ENCODE peak calls at places on chromosome 10, in eight cellular contexts. R is mesothelial cell of epicardium, Q is head of caudate nucleus, N is MCF 10A, C is upper lobe of right lung, X is mucosa of gallbladder, Y is pons, P is AG10803. W is an unnamed sample.

GRCh38 chr10:48231699-48232315 is 42.7 kb downstream of the FRMPD2 start:
- DNase-seq in R (no peak), Q (no peak), N (no peak), C (no peak), X (no peak), Y (no peak), P (no peak), W (peak; percentile 26)

GRCh38 chr10:59234814-59235429 is 58.5 kb downstream of the PHYHIPL start:
- DNase-seq in R (no peak), Q (peak; percentile 57), N (peak; percentile 39), C (no peak), X (no peak), Y (peak; percentile 69), P (peak; percentile 55), W (peak; percentile 78)

GRCh38 chr10:103915794-103916193 is 2.2 kb downstream of the STN1 start:
- DNase-seq in R (no peak), Q (no peak), N (peak; percentile 22), C (peak; percentile 61), X (no peak), Y (no peak), P (no peak), W (peak; percentile 22)

GRCh38 chr10:102917314-102917961 is 656 bp upstream of the CNNM2 start:
- DNase-seq in R (peak; percentile 90), Q (peak; percentile 88), N (peak; percentile 71), C (peak; percentile 92), X (peak; percentile 85), Y (peak; percentile 76), P (peak; percentile 64), W (peak; percentile 66)

GRCh38 chr10:1293636-1294440 is 237.7 kb downstream of the WDR37 start:
- DNase-seq in R (no peak), Q (peak; percentile 72), N (no peak), C (no peak), X (no peak), Y (peak; percentile 77), P (no peak), W (no peak)

GRCh38 chr10:110533149-110533548 is 34.3 kb upstream of the SMC3 start:
- DNase-seq in R (no peak), Q (no peak), N (no peak), C (no peak), X (no peak), Y (no peak), P (no peak), W (peak; percentile 16)

GRCh38 chr10:24393206-24393605 is 184.3 kb downstream of the KIAA1217 start:
- DNase-seq in R (no peak), Q (no peak), N (no peak), C (no peak), X (no peak), Y (no peak), P (no peak), W (no peak)

GRCh38 chr10:94362360-94363250 is at the start of gene NOC3L:
- DNase-seq in R (peak; percentile 97), Q (peak; percentile 97), N (peak; percentile 95), C (peak; percentile 98), X (peak; percentile 95), Y (peak; percentile 95), P (peak; percentile 94), W (peak; percentile 92)

GRCh38 chr10:80407836-80408197 is 534 bp upstream of the PRXL2A start:
- DNase-seq in R (no peak), Q (no peak), N (no peak), C (peak; percentile 79), X (peak; percentile 24), Y (peak; percentile 36), P (no peak), W (no peak)

GRCh38 chr10:5089869-5090268 is 4.3 kb upstream of the AKR1C3 start:
- DNase-seq in R (no peak), Q (no peak), N (peak; percentile 89), C (no peak), X (no peak), Y (no peak), P (peak; percentile 40), W (peak; percentile 49)

GRCh38 chr10:17123062-17123661 is 6.4 kb downstream of the CUBN start:
- DNase-seq in R (no peak), Q (no peak), N (peak; percentile 5), C (no peak), X (no peak), Y (peak; percentile 15), P (peak; percentile 79), W (peak; percentile 46)

GRCh38 chr10:119713744-119714483 is 11.9 kb upstream of the INPP5F start:
- DNase-seq in R (no peak), Q (no peak), N (no peak), C (no peak), X (no peak), Y (no peak), P (no peak), W (no peak)

GRCh38 chr10:101018600-101019439 is 12.1 kb downstream of the PDZD7 start:
- DNase-seq in R (peak; percentile 86), Q (peak; percentile 89), N (peak; percentile 71), C (peak; percentile 92), X (peak; percentile 85), Y (peak; percentile 80), P (peak; percentile 75), W (peak; percentile 77)

GRCh38 chr10:123967626-123968243 is 76.1 kb upstream of the CPXM2 start:
- DNase-seq in R (peak; percentile 90), Q (peak; percentile 78), N (peak; percentile 68), C (peak; percentile 82), X (peak; percentile 64), Y (peak; percentile 40), P (peak; percentile 54), W (peak; percentile 63)

GRCh38 chr10:31770307-31770902 is 158.2 kb downstream of the ARHGAP12 start:
- DNase-seq in R (no peak), Q (peak; percentile 38), N (peak; percentile 24), C (peak; percentile 74), X (no peak), Y (no peak), P (no peak), W (peak; percentile 46)

GRCh38 chr10:71431945-71432905 is 35.5 kb downstream of the CDH23 start:
- DNase-seq in R (peak; percentile 20), Q (no peak), N (no peak), C (no peak), X (no peak), Y (no peak), P (no peak), W (no peak)

GRCh38 chr10:28302012-28302667 is 724 bp downstream of the MPP7 start:
- DNase-seq in R (peak; percentile 49), Q (peak; percentile 35), N (no peak), C (no peak), X (no peak), Y (no peak), P (no peak), W (peak; percentile 16)

GRCh38 chr10:124477614-124478363 is 16.2 kb downstream of the LHPP start:
- DNase-seq in R (no peak), Q (peak; percentile 21), N (no peak), C (no peak), X (no peak), Y (no peak), P (peak; percentile 16), W (no peak)

GRCh38 chr10:108434818-108435217 is 1270.3 kb upstream of the SORCS1 start:
- DNase-seq in R (no peak), Q (no peak), N (no peak), C (no peak), X (no peak), Y (no peak), P (no peak), W (peak; percentile 31)

GRCh38 chr10:63266337-63267327 is 133.5 kb downstream of the NRBF2 start:
- DNase-seq in R (no peak), Q (no peak), N (peak; percentile 32), C (no peak), X (no peak), Y (peak; percentile 46), P (no peak), W (peak; percentile 53)

GRCh38 chr10:110617455-110618162 is 26.5 kb upstream of the RBM20 start:
- DNase-seq in R (no peak), Q (no peak), N (no peak), C (no peak), X (no peak), Y (no peak), P (no peak), W (no peak)

GRCh38 chr10:118722694-118723093 is 32.1 kb downstream of the CACUL1 start:
- DNase-seq in R (no peak), Q (no peak), N (no peak), C (no peak), X (no peak), Y (no peak), P (no peak), W (no peak)

GRCh38 chr10:118958984-118959916 is 70.3 kb upstream of the NANOS1 start:
- DNase-seq in R (peak; percentile 19), Q (peak; percentile 36), N (peak; percentile 86), C (no peak), X (peak; percentile 83), Y (peak; percentile 42), P (peak; percentile 85), W (peak; percentile 79)

GRCh38 chr10:79385804-79386531 is 38.7 kb downstream of the PPIF start:
- DNase-seq in R (peak; percentile 37), Q (no peak), N (no peak), C (peak; percentile 55), X (peak; percentile 8), Y (no peak), P (no peak), W (no peak)

GRCh38 chr10:46285966-46286620 is 704 bp upstream of the ANTXRL start:
- DNase-seq in R (no peak), Q (no peak), N (no peak), C (peak; percentile 31), X (no peak), Y (no peak), P (no peak), W (no peak)

GRCh38 chr10:105855791-105856190 is 1214.7 kb downstream of the SORCS3 start:
- DNase-seq in R (no peak), Q (no peak), N (peak; percentile 47), C (no peak), X (no peak), Y (no peak), P (no peak), W (no peak)

GRCh38 chr10:103980246-103980906 is 13.4 kb downstream of the SLK start:
- DNase-seq in R (no peak), Q (no peak), N (no peak), C (no peak), X (no peak), Y (no peak), P (no peak), W (no peak)

W was measured in PC-3.